ENCODE peak calls at places on chromosomes 6 and 20, in seven cellular contexts. G is HL-60, F is GM12878, D is HepG2, S is transverse colon, O is sigmoid colon, H is esophagus muscularis mucosa. M is an unnamed sample.

GRCh38 chr6:155377061-155377460 is 62.8 kb upstream of the TFB1M start:
- DNase-seq in H (no peak), F (no peak), G (no peak), O (no peak), S (no peak), D (no peak), M (no peak)

GRCh38 chr20:11158146-11158545 is 484.3 kb upstream of the JAG1 start:
- DNase-seq in D (no peak), G (no peak), H (no peak), S (no peak), F (no peak), O (no peak), M (no peak)

GRCh38 chr20:2402271-2402980 is 21.7 kb downstream of the TGM6 start:
- DNase-seq in O (peak; percentile 6), S (no peak), G (peak; percentile 12), D (peak; percentile 34), H (peak; percentile 82), F (no peak), M (no peak)

GRCh38 chr6:125918230-125918629 is 38.3 kb upstream of the HINT3 start:
- DNase-seq in H (no peak), O (no peak), G (no peak), F (no peak), S (peak; percentile 24), D (no peak), M (no peak)

GRCh38 chr6:100160913-100161312 is 166.9 kb upstream of the MCHR2 start:
- DNase-seq in H (no peak), G (no peak), D (no peak), F (no peak), S (no peak), O (no peak), M (no peak)

GRCh38 chr6:29959492-29959891 is 17.2 kb downstream of the HLA-A start:
- DNase-seq in F (no peak), O (no peak), S (no peak), H (no peak), G (no peak), D (no peak), M (no peak)

GRCh38 chr6:139230421-139230840 is 61.4 kb downstream of the TXLNB start:
- DNase-seq in D (no peak), S (no peak), O (peak; percentile 71), H (no peak), G (peak; percentile 31), F (no peak), M (peak; percentile 15)

GRCh38 chr20:37392441-37393195 is 46.7 kb downstream of the SRC start:
- DNase-seq in O (no peak), D (peak; percentile 67), S (no peak), F (no peak), H (no peak), G (peak; percentile 21), M (no peak)

GRCh38 chr6:20952605-20953004 is 418.3 kb downstream of the CDKAL1 start:
- DNase-seq in O (no peak), H (no peak), G (no peak), D (peak; percentile 29), S (no peak), F (no peak), M (no peak)

GRCh38 chr20:43243672-43244269 is 54.1 kb upstream of the PTPRT start:
- DNase-seq in D (no peak), G (no peak), O (no peak), F (no peak), H (no peak), S (no peak), M (no peak)

GRCh38 chr20:17680836-17681740 is 954 bp downstream of the RRBP1 start:
- DNase-seq in H (no peak), D (peak; percentile 58), O (peak; percentile 92), G (peak; percentile 73), F (no peak), S (peak; percentile 88), M (peak; percentile 73)

GRCh38 chr6:32971245-32971580 is 2.8 kb downstream of the BRD2 start:
- DNase-seq in H (no peak), D (no peak), S (no peak), F (no peak), O (no peak), G (no peak), M (no peak)
- TF ChIP-seq POLR2AphosphoS5 in H (no peak), D (no peak), S (no peak), F (peak; percentile 53), O (no peak), G (no peak), M (no peak)

GRCh38 chr6:152229330-152229729 is 407.8 kb downstream of the SYNE1 start:
- DNase-seq in G (no peak), O (no peak), S (no peak), H (no peak), D (no peak), F (no peak), M (no peak)

GRCh38 chr6:152236370-152237097 is 400.6 kb downstream of the SYNE1 start:
- DNase-seq in O (no peak), H (no peak), D (no peak), G (no peak), F (no peak), S (no peak), M (no peak)

GRCh38 chr6:152233547-152234320 is 403.4 kb downstream of the SYNE1 start:
- DNase-seq in D (no peak), G (no peak), F (no peak), H (no peak), S (no peak), O (no peak), M (no peak)

GRCh38 chr6:152232494-152233151 is 404.5 kb downstream of the SYNE1 start:
- DNase-seq in G (no peak), O (no peak), F (no peak), H (no peak), D (peak; percentile 9), S (no peak), M (no peak)
- TF ChIP-seq CTCF in G (no peak), O (no peak), F (no peak), H (no peak), D (no peak), S (no peak), M (no peak)

DNA sequence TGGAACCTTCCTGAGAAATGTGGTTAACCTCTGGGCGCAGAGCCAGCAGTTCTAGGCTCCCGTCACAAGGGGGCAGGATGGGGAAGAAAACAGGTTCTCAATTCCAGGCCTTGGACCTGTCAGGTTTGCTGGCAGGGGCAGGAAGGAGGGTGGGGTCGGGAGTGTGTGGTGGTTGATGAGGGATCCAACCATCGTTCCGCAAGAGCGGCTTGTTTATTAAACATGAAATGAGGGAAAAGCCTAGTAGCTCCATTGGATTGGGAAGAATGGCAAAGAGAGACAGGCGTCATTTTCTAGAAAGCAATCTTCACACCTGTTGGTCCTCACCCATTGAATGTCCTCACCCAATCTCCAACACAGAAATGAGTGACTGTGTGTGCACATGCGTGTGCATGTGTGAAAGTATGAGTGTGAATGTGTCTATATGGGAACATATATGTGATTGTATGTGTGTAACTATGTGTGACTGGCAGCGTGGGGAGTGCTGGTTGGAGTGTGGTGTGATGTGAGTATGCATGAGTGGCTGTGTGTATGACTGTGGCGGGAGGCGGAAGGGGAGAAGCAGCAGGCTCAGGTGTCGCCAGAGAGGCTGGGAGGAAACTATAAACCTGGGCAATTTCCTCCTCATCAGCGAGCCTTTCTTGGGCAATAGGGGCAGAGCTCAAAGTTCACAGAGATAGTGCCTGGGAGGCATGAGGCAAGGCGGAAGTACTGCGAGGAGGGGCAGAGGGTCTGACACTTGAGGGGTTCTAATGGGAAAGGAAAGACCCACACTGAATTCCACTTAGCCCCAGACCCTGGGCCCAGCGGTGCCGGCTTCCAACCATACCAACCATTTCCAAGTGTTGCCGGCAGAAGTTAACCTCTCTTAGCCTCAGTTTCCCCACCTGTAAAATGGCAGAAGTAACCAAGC is 29.6 kb downstream of the SRSF3 start:
- DNase-seq in S (peak; percentile 94), O (peak; percentile 95), H (peak; percentile 97), F (peak; percentile 68), D (peak; percentile 77), G (peak; percentile 81), M (peak; percentile 89)
- TF ChIP-seq POLR2AphosphoS5 in S (peak; percentile 85), O (peak; percentile 74), H (peak; percentile 91), F (no peak), D (no peak), G (no peak), M (peak; percentile 93)

GRCh38 chr20:62409935-62410741 is 3.1 kb upstream of the CABLES2 start:
- DNase-seq in D (peak; percentile 42), S (peak; percentile 73), O (peak; percentile 87), G (peak; percentile 43), H (no peak), F (no peak), M (peak; percentile 46)

GRCh38 chr20:62408055-62408454 is 970 bp upstream of the CABLES2 start:
- DNase-seq in F (no peak), G (no peak), H (no peak), O (no peak), D (no peak), S (no peak), M (no peak)

GRCh38 chr20:62408640-62409039 is 1.6 kb upstream of the CABLES2 start:
- DNase-seq in S (no peak), F (no peak), G (no peak), H (no peak), D (no peak), O (no peak), M (no peak)

GRCh38 chr20:62410742-62411478 is 3.8 kb upstream of the CABLES2 start:
- DNase-seq in H (no peak), D (no peak), F (no peak), G (no peak), S (no peak), O (no peak), M (no peak)

GRCh38 chr20:62409086-62409853 is 2.2 kb upstream of the CABLES2 start:
- DNase-seq in H (no peak), F (no peak), S (no peak), O (no peak), D (no peak), G (no peak), M (no peak)
- TF ChIP-seq CTCF in H (no peak), F (no peak), S (no peak), O (no peak), D (no peak), G (no peak), M (no peak)

GRCh38 chr6:56766806-56767178 is 124.1 kb upstream of the DST start:
- DNase-seq in D (no peak), O (no peak), S (no peak), G (no peak), F (peak; percentile 92), H (no peak), M (no peak)
- TF ChIP-seq POLR2AphosphoS5 in D (no peak), O (no peak), S (no peak), G (no peak), F (no peak), H (no peak), M (no peak)

GRCh38 chr6:32183483-32184083 is 470 bp downstream of the AGER start:
- DNase-seq in H (no peak), S (no peak), D (no peak), F (no peak), O (no peak), G (no peak), M (no peak)

GRCh38 chr6:32182617-32183016 is 1.4 kb downstream of the AGER start:
- DNase-seq in O (no peak), D (no peak), G (no peak), S (no peak), H (no peak), F (no peak), M (no peak)

GRCh38 chr6:32183030-32183429 is 1.0 kb downstream of the AGER start:
- DNase-seq in O (no peak), G (no peak), H (no peak), F (no peak), D (no peak), S (no peak), M (no peak)

GRCh38 chr6:32181148-32181702 is 2.8 kb downstream of the AGER start:
- DNase-seq in O (no peak), S (no peak), D (no peak), H (no peak), F (no peak), G (no peak), M (no peak)

GRCh38 chr6:32181890-32182529 is 2.0 kb downstream of the AGER start:
- DNase-seq in D (no peak), F (no peak), G (no peak), O (no peak), S (no peak), H (no peak), M (no peak)
- TF ChIP-seq CTCF in D (no peak), F (no peak), G (no peak), O (no peak), S (no peak), H (no peak), M (no peak)